ENCODE peak calls at places on chromosomes 5 and 9, in five cellular contexts. One of them, this sample, is unnamed.

GRCh38 chr9:94159069-94159915 is 75.0 kb downstream of the PTPDC1 start:
- DNase-seq in left lung: no peak
- DNase-seq in endothelial cell: no peak
- DNase-seq in mucosa of descending colon: no peak
- DNase-seq in NCI-H2081: no peak
- DNase-seq in this sample: no peak

GRCh38 chr5:3428355-3428754 is 167.3 kb upstream of the IRX1 start:
- DNase-seq in NCI-H2081: no peak
- DNase-seq in mucosa of descending colon: no peak
- DNase-seq in left lung: peak
- DNase-seq in endothelial cell: no peak
- DNase-seq in this sample: no peak

GRCh38 chr9:112863781-112864180 is 26.9 kb downstream of the SLC46A2 start:
- DNase-seq in left lung: no peak
- DNase-seq in mucosa of descending colon: no peak
- DNase-seq in endothelial cell: no peak
- DNase-seq in NCI-H2081: no peak
- DNase-seq in this sample: no peak

GRCh38 chr9:113715086-113715485 is 161.0 kb upstream of the ZNF618 start:
- DNase-seq in NCI-H2081: no peak
- DNase-seq in left lung: no peak
- DNase-seq in mucosa of descending colon: no peak
- DNase-seq in endothelial cell: no peak
- DNase-seq in this sample: no peak

GRCh38 chr5:134736173-134736812 is 2.1 kb upstream of the CAMLG start:
- DNase-seq in NCI-H2081: no peak
- DNase-seq in left lung: no peak
- DNase-seq in endothelial cell: no peak
- DNase-seq in mucosa of descending colon: no peak
- DNase-seq in this sample: no peak

GRCh38 chr5:168699002-168699401 is 119.8 kb upstream of the PANK3 start:
- DNase-seq in endothelial cell: no peak
- DNase-seq in mucosa of descending colon: no peak
- DNase-seq in NCI-H2081: no peak
- DNase-seq in left lung: no peak
- DNase-seq in this sample: no peak

GRCh38 chr5:60026174-60026573 is 132.6 kb upstream of the PDE4D start:
- DNase-seq in mucosa of descending colon: no peak
- DNase-seq in left lung: no peak
- DNase-seq in endothelial cell: no peak
- DNase-seq in NCI-H2081: no peak
- DNase-seq in this sample: no peak

GRCh38 chr5:62155988-62156387 is 150.0 kb upstream of the KIF2A start:
- DNase-seq in mucosa of descending colon: no peak
- DNase-seq in NCI-H2081: no peak
- DNase-seq in left lung: no peak
- DNase-seq in endothelial cell: no peak
- DNase-seq in this sample: no peak

GRCh38 chr5:168471785-168472184 is 14.5 kb upstream of the RARS1 start:
- DNase-seq in NCI-H2081: no peak
- DNase-seq in endothelial cell: no peak
- DNase-seq in left lung: no peak
- DNase-seq in mucosa of descending colon: no peak
- DNase-seq in this sample: no peak

GRCh38 chr9:136088939-136089696 is 6.0 kb downstream of the NACC2 start:
- DNase-seq in endothelial cell: no peak
- DNase-seq in mucosa of descending colon: no peak
- DNase-seq in left lung: peak
- DNase-seq in NCI-H2081: no peak
- DNase-seq in this sample: no peak

GRCh38 chr9:20621553-20622329 is 558 bp downstream of the MLLT3 start:
- DNase-seq in endothelial cell: peak
- DNase-seq in NCI-H2081: peak
- DNase-seq in left lung: peak
- DNase-seq in mucosa of descending colon: peak
- DNase-seq in this sample: peak

GRCh38 chr5:32474201-32474854 is 29.8 kb upstream of the ZFR start:
- DNase-seq in mucosa of descending colon: peak
- DNase-seq in endothelial cell: no peak
- DNase-seq in NCI-H2081: no peak
- DNase-seq in left lung: no peak
- DNase-seq in this sample: no peak

GRCh38 chr9:122107291-122107805 is 14.2 kb upstream of the TTLL11 start:
- DNase-seq in NCI-H2081: no peak
- DNase-seq in endothelial cell: no peak
- DNase-seq in mucosa of descending colon: no peak
- DNase-seq in left lung: no peak
- DNase-seq in this sample: no peak

GRCh38 chr9:135404451-135405144 is 75.0 kb upstream of the PPP1R26 start:
- DNase-seq in left lung: peak
- DNase-seq in endothelial cell: no peak
- DNase-seq in mucosa of descending colon: no peak
- DNase-seq in NCI-H2081: no peak
- DNase-seq in this sample: no peak

GRCh38 chr5:82641362-82641988 is 363.3 kb upstream of the RPS23 start:
- DNase-seq in mucosa of descending colon: peak
- DNase-seq in NCI-H2081: peak
- DNase-seq in endothelial cell: peak
- DNase-seq in left lung: no peak
- DNase-seq in this sample: no peak

This sample was measured in Peyer's patch.